ENCODE peak calls at places on chromosomes 12 and 14, in six cellular contexts. One of them, this sample, is unnamed.

GRCh38 chr12:41013921-41014642 is 174.0 kb upstream of the PDZRN4 start:
- DNase-seq in activated CD4-positive, alpha-beta T cell treated with anti-CD3 and anti-CD28 coated beads, Interleukin-2, amount 50 U/mL, for 4 hours: no peak
- DNase-seq in cardiac muscle cell: peak
- DNase-seq in RKO: no peak
- DNase-seq in RPMI7951: no peak
- DNase-seq in activated T-cell treated with anti-CD3 and anti-CD28 coated beads, Interleukin-2, amount 50 U/mL, for 24 hours: no peak
- DNase-seq in this sample: no peak

GRCh38 chr12:67590122-67590795 is 58.3 kb upstream of the DYRK2 start:
- DNase-seq in activated T-cell treated with anti-CD3 and anti-CD28 coated beads, Interleukin-2, amount 50 U/mL, for 24 hours: no peak
- DNase-seq in activated CD4-positive, alpha-beta T cell treated with anti-CD3 and anti-CD28 coated beads, Interleukin-2, amount 50 U/mL, for 4 hours: peak
- DNase-seq in RPMI7951: peak
- DNase-seq in RKO: no peak
- DNase-seq in cardiac muscle cell: no peak
- DNase-seq in this sample: no peak

GRCh38 chr14:38185661-38186060 is 22.0 kb upstream of the SSTR1 start:
- DNase-seq in cardiac muscle cell: no peak
- DNase-seq in RPMI7951: no peak
- DNase-seq in activated T-cell treated with anti-CD3 and anti-CD28 coated beads, Interleukin-2, amount 50 U/mL, for 24 hours: no peak
- DNase-seq in activated CD4-positive, alpha-beta T cell treated with anti-CD3 and anti-CD28 coated beads, Interleukin-2, amount 50 U/mL, for 4 hours: no peak
- DNase-seq in RKO: no peak
- DNase-seq in this sample: no peak

GRCh38 chr14:77040995-77041744 is 12.7 kb upstream of the IRF2BPL start:
- DNase-seq in cardiac muscle cell: no peak
- DNase-seq in RPMI7951: no peak
- DNase-seq in activated CD4-positive, alpha-beta T cell treated with anti-CD3 and anti-CD28 coated beads, Interleukin-2, amount 50 U/mL, for 4 hours: peak
- DNase-seq in RKO: no peak
- DNase-seq in activated T-cell treated with anti-CD3 and anti-CD28 coated beads, Interleukin-2, amount 50 U/mL, for 24 hours: peak
- DNase-seq in this sample: no peak

GRCh38 chr14:101125313-101125712 is 221.8 kb upstream of the RTL1 start:
- DNase-seq in activated CD4-positive, alpha-beta T cell treated with anti-CD3 and anti-CD28 coated beads, Interleukin-2, amount 50 U/mL, for 4 hours: no peak
- DNase-seq in cardiac muscle cell: no peak
- DNase-seq in RKO: no peak
- DNase-seq in activated T-cell treated with anti-CD3 and anti-CD28 coated beads, Interleukin-2, amount 50 U/mL, for 24 hours: no peak
- DNase-seq in RPMI7951: no peak
- DNase-seq in this sample: no peak

GRCh38 chr14:24231263-24232120 is 675 bp downstream of the NEDD8 start:
- DNase-seq in cardiac muscle cell: no peak
- DNase-seq in activated T-cell treated with anti-CD3 and anti-CD28 coated beads, Interleukin-2, amount 50 U/mL, for 24 hours: no peak
- DNase-seq in RKO: peak
- DNase-seq in RPMI7951: no peak
- DNase-seq in activated CD4-positive, alpha-beta T cell treated with anti-CD3 and anti-CD28 coated beads, Interleukin-2, amount 50 U/mL, for 4 hours: no peak
- DNase-seq in this sample: peak

GRCh38 chr12:76623929-76624328 is 64.4 kb upstream of the OSBPL8 start:
- DNase-seq in RKO: peak
- DNase-seq in activated CD4-positive, alpha-beta T cell treated with anti-CD3 and anti-CD28 coated beads, Interleukin-2, amount 50 U/mL, for 4 hours: no peak
- DNase-seq in cardiac muscle cell: peak
- DNase-seq in RPMI7951: peak
- DNase-seq in activated T-cell treated with anti-CD3 and anti-CD28 coated beads, Interleukin-2, amount 50 U/mL, for 24 hours: no peak
- DNase-seq in this sample: no peak

GRCh38 chr12:88310069-88310468 is 168.0 kb downstream of the TMTC3 start:
- DNase-seq in cardiac muscle cell: peak
- DNase-seq in activated CD4-positive, alpha-beta T cell treated with anti-CD3 and anti-CD28 coated beads, Interleukin-2, amount 50 U/mL, for 4 hours: no peak
- DNase-seq in RPMI7951: peak
- DNase-seq in RKO: no peak
- DNase-seq in activated T-cell treated with anti-CD3 and anti-CD28 coated beads, Interleukin-2, amount 50 U/mL, for 24 hours: no peak
- DNase-seq in this sample: no peak

GRCh38 chr14:73784988-73785313 is 66.7 kb upstream of the PTGR2 start:
- DNase-seq in activated CD4-positive, alpha-beta T cell treated with anti-CD3 and anti-CD28 coated beads, Interleukin-2, amount 50 U/mL, for 4 hours: no peak
- DNase-seq in RPMI7951: no peak
- DNase-seq in RKO: no peak
- DNase-seq in activated T-cell treated with anti-CD3 and anti-CD28 coated beads, Interleukin-2, amount 50 U/mL, for 24 hours: no peak
- DNase-seq in cardiac muscle cell: no peak
- DNase-seq in this sample: no peak

GRCh38 chr12:64039285-64039871 is 182.7 kb downstream of the KICS2 start:
- DNase-seq in RPMI7951: peak
- DNase-seq in cardiac muscle cell: peak
- DNase-seq in activated CD4-positive, alpha-beta T cell treated with anti-CD3 and anti-CD28 coated beads, Interleukin-2, amount 50 U/mL, for 4 hours: no peak
- DNase-seq in activated T-cell treated with anti-CD3 and anti-CD28 coated beads, Interleukin-2, amount 50 U/mL, for 24 hours: no peak
- DNase-seq in RKO: no peak
- DNase-seq in this sample: no peak

GRCh38 chr12:124861492-124861891 is 2.2 kb downstream of the SCARB1 start:
- DNase-seq in RKO: no peak
- DNase-seq in cardiac muscle cell: peak
- DNase-seq in activated T-cell treated with anti-CD3 and anti-CD28 coated beads, Interleukin-2, amount 50 U/mL, for 24 hours: no peak
- DNase-seq in RPMI7951: peak
- DNase-seq in activated CD4-positive, alpha-beta T cell treated with anti-CD3 and anti-CD28 coated beads, Interleukin-2, amount 50 U/mL, for 4 hours: no peak
- DNase-seq in this sample: no peak

GRCh38 chr12:6613015-6613775 is 6.0 kb upstream of the CHD4 start:
- DNase-seq in activated CD4-positive, alpha-beta T cell treated with anti-CD3 and anti-CD28 coated beads, Interleukin-2, amount 50 U/mL, for 4 hours: no peak
- DNase-seq in RKO: no peak
- DNase-seq in cardiac muscle cell: peak
- DNase-seq in RPMI7951: peak
- DNase-seq in activated T-cell treated with anti-CD3 and anti-CD28 coated beads, Interleukin-2, amount 50 U/mL, for 24 hours: peak
- DNase-seq in this sample: no peak

GRCh38 chr12:57273516-57273915 is 22.5 kb upstream of the STAC3 start:
- DNase-seq in activated CD4-positive, alpha-beta T cell treated with anti-CD3 and anti-CD28 coated beads, Interleukin-2, amount 50 U/mL, for 4 hours: no peak
- DNase-seq in cardiac muscle cell: no peak
- DNase-seq in activated T-cell treated with anti-CD3 and anti-CD28 coated beads, Interleukin-2, amount 50 U/mL, for 24 hours: no peak
- DNase-seq in RPMI7951: no peak
- DNase-seq in RKO: no peak
- DNase-seq in this sample: no peak

GRCh38 chr12:121770802-121771625 is 22.5 kb downstream of the RHOF start:
- DNase-seq in activated CD4-positive, alpha-beta T cell treated with anti-CD3 and anti-CD28 coated beads, Interleukin-2, amount 50 U/mL, for 4 hours: no peak
- DNase-seq in activated T-cell treated with anti-CD3 and anti-CD28 coated beads, Interleukin-2, amount 50 U/mL, for 24 hours: no peak
- DNase-seq in RKO: no peak
- DNase-seq in RPMI7951: no peak
- DNase-seq in cardiac muscle cell: no peak
- DNase-seq in this sample: no peak

GRCh38 chr14:21199611-21200570 is 44.0 kb upstream of the OR5AU1 start:
- DNase-seq in cardiac muscle cell: no peak
- DNase-seq in activated CD4-positive, alpha-beta T cell treated with anti-CD3 and anti-CD28 coated beads, Interleukin-2, amount 50 U/mL, for 4 hours: no peak
- DNase-seq in RKO: no peak
- DNase-seq in activated T-cell treated with anti-CD3 and anti-CD28 coated beads, Interleukin-2, amount 50 U/mL, for 24 hours: no peak
- DNase-seq in RPMI7951: no peak
- DNase-seq in this sample: no peak

GRCh38 chr12:56041579-56042429 is at the start of gene RPS26:
- DNase-seq in cardiac muscle cell: peak
- DNase-seq in activated CD4-positive, alpha-beta T cell treated with anti-CD3 and anti-CD28 coated beads, Interleukin-2, amount 50 U/mL, for 4 hours: peak
- DNase-seq in activated T-cell treated with anti-CD3 and anti-CD28 coated beads, Interleukin-2, amount 50 U/mL, for 24 hours: peak
- DNase-seq in RPMI7951: peak
- DNase-seq in RKO: peak
- DNase-seq in this sample: peak

GRCh38 chr14:58922211-58922940 is 266.1 kb upstream of the DAAM1 start:
- DNase-seq in activated CD4-positive, alpha-beta T cell treated with anti-CD3 and anti-CD28 coated beads, Interleukin-2, amount 50 U/mL, for 4 hours: no peak
- DNase-seq in RKO: no peak
- DNase-seq in RPMI7951: peak
- DNase-seq in cardiac muscle cell: peak
- DNase-seq in activated T-cell treated with anti-CD3 and anti-CD28 coated beads, Interleukin-2, amount 50 U/mL, for 24 hours: no peak
- DNase-seq in this sample: no peak

GRCh38 chr14:74959596-74960180 is 4.3 kb upstream of the PGF start:
- DNase-seq in RKO: no peak
- DNase-seq in activated T-cell treated with anti-CD3 and anti-CD28 coated beads, Interleukin-2, amount 50 U/mL, for 24 hours: no peak
- DNase-seq in cardiac muscle cell: no peak
- DNase-seq in RPMI7951: no peak
- DNase-seq in activated CD4-positive, alpha-beta T cell treated with anti-CD3 and anti-CD28 coated beads, Interleukin-2, amount 50 U/mL, for 4 hours: no peak
- DNase-seq in this sample: no peak

GRCh38 chr12:117069926-117070900 is 29.0 kb downstream of the TESC start:
- DNase-seq in activated CD4-positive, alpha-beta T cell treated with anti-CD3 and anti-CD28 coated beads, Interleukin-2, amount 50 U/mL, for 4 hours: no peak
- DNase-seq in RKO: no peak
- DNase-seq in RPMI7951: no peak
- DNase-seq in activated T-cell treated with anti-CD3 and anti-CD28 coated beads, Interleukin-2, amount 50 U/mL, for 24 hours: no peak
- DNase-seq in cardiac muscle cell: no peak
- DNase-seq in this sample: no peak

GRCh38 chr12:54145844-54146243 is 42.9 kb downstream of the SMUG1 start:
- DNase-seq in activated T-cell treated with anti-CD3 and anti-CD28 coated beads, Interleukin-2, amount 50 U/mL, for 24 hours: no peak
- DNase-seq in cardiac muscle cell: no peak
- DNase-seq in activated CD4-positive, alpha-beta T cell treated with anti-CD3 and anti-CD28 coated beads, Interleukin-2, amount 50 U/mL, for 4 hours: no peak
- DNase-seq in RKO: no peak
- DNase-seq in RPMI7951: no peak
- DNase-seq in this sample: no peak

GRCh38 chr12:100437038-100437841 is 36.4 kb upstream of the NR1H4 start:
- DNase-seq in cardiac muscle cell: no peak
- DNase-seq in RKO: no peak
- DNase-seq in RPMI7951: no peak
- DNase-seq in activated CD4-positive, alpha-beta T cell treated with anti-CD3 and anti-CD28 coated beads, Interleukin-2, amount 50 U/mL, for 4 hours: no peak
- DNase-seq in activated T-cell treated with anti-CD3 and anti-CD28 coated beads, Interleukin-2, amount 50 U/mL, for 24 hours: no peak
- DNase-seq in this sample: no peak

GRCh38 chr14:72932893-72933292 is 6.6 kb downstream of the DCAF4 start:
- DNase-seq in RKO: no peak
- DNase-seq in activated T-cell treated with anti-CD3 and anti-CD28 coated beads, Interleukin-2, amount 50 U/mL, for 24 hours: no peak
- DNase-seq in activated CD4-positive, alpha-beta T cell treated with anti-CD3 and anti-CD28 coated beads, Interleukin-2, amount 50 U/mL, for 4 hours: no peak
- DNase-seq in RPMI7951: no peak
- DNase-seq in cardiac muscle cell: no peak
- DNase-seq in this sample: no peak

GRCh38 chr12:108367436-108367835 is 28.3 kb upstream of the CMKLR1 start:
- DNase-seq in activated CD4-positive, alpha-beta T cell treated with anti-CD3 and anti-CD28 coated beads, Interleukin-2, amount 50 U/mL, for 4 hours: no peak
- DNase-seq in RKO: no peak
- DNase-seq in activated T-cell treated with anti-CD3 and anti-CD28 coated beads, Interleukin-2, amount 50 U/mL, for 24 hours: no peak
- DNase-seq in RPMI7951: peak
- DNase-seq in cardiac muscle cell: peak
- DNase-seq in this sample: no peak

GRCh38 chr12:56897844-56898341 is 36.3 kb downstream of the SDR9C7 start:
- DNase-seq in activated T-cell treated with anti-CD3 and anti-CD28 coated beads, Interleukin-2, amount 50 U/mL, for 24 hours: no peak
- DNase-seq in RPMI7951: no peak
- DNase-seq in activated CD4-positive, alpha-beta T cell treated with anti-CD3 and anti-CD28 coated beads, Interleukin-2, amount 50 U/mL, for 4 hours: no peak
- DNase-seq in cardiac muscle cell: no peak
- DNase-seq in RKO: peak
- DNase-seq in this sample: no peak

GRCh38 chr14:49553106-49553505 is 33.1 kb downstream of the RPS29 start:
- DNase-seq in activated T-cell treated with anti-CD3 and anti-CD28 coated beads, Interleukin-2, amount 50 U/mL, for 24 hours: no peak
- DNase-seq in RPMI7951: no peak
- DNase-seq in RKO: no peak
- DNase-seq in cardiac muscle cell: no peak
- DNase-seq in activated CD4-positive, alpha-beta T cell treated with anti-CD3 and anti-CD28 coated beads, Interleukin-2, amount 50 U/mL, for 4 hours: no peak
- DNase-seq in this sample: no peak

GRCh38 chr12:107025691-107026090 is 38.7 kb upstream of the MTERF2 start:
- DNase-seq in RKO: no peak
- DNase-seq in activated T-cell treated with anti-CD3 and anti-CD28 coated beads, Interleukin-2, amount 50 U/mL, for 24 hours: no peak
- DNase-seq in cardiac muscle cell: no peak
- DNase-seq in activated CD4-positive, alpha-beta T cell treated with anti-CD3 and anti-CD28 coated beads, Interleukin-2, amount 50 U/mL, for 4 hours: no peak
- DNase-seq in RPMI7951: no peak
- DNase-seq in this sample: no peak

GRCh38 chr14:50941151-50941550 is 3.1 kb downstream of the PYGL start:
- DNase-seq in RKO: no peak
- DNase-seq in cardiac muscle cell: peak
- DNase-seq in activated CD4-positive, alpha-beta T cell treated with anti-CD3 and anti-CD28 coated beads, Interleukin-2, amount 50 U/mL, for 4 hours: no peak
- DNase-seq in RPMI7951: peak
- DNase-seq in activated T-cell treated with anti-CD3 and anti-CD28 coated beads, Interleukin-2, amount 50 U/mL, for 24 hours: no peak
- DNase-seq in this sample: no peak

GRCh38 chr14:95818581-95818980 is 58.1 kb upstream of the TUNAR start:
- DNase-seq in RKO: no peak
- DNase-seq in cardiac muscle cell: no peak
- DNase-seq in activated T-cell treated with anti-CD3 and anti-CD28 coated beads, Interleukin-2, amount 50 U/mL, for 24 hours: no peak
- DNase-seq in activated CD4-positive, alpha-beta T cell treated with anti-CD3 and anti-CD28 coated beads, Interleukin-2, amount 50 U/mL, for 4 hours: no peak
- DNase-seq in RPMI7951: no peak
- DNase-seq in this sample: no peak

GRCh38 chr14:24848427-24848826 is 201.5 kb downstream of the STXBP6 start:
- DNase-seq in RKO: no peak
- DNase-seq in activated CD4-positive, alpha-beta T cell treated with anti-CD3 and anti-CD28 coated beads, Interleukin-2, amount 50 U/mL, for 4 hours: no peak
- DNase-seq in activated T-cell treated with anti-CD3 and anti-CD28 coated beads, Interleukin-2, amount 50 U/mL, for 24 hours: no peak
- DNase-seq in RPMI7951: peak
- DNase-seq in cardiac muscle cell: peak
- DNase-seq in this sample: no peak

GRCh38 chr12:109680521-109681030 is 33.0 kb upstream of the FAM222A start:
- DNase-seq in cardiac muscle cell: no peak
- DNase-seq in activated T-cell treated with anti-CD3 and anti-CD28 coated beads, Interleukin-2, amount 50 U/mL, for 24 hours: no peak
- DNase-seq in activated CD4-positive, alpha-beta T cell treated with anti-CD3 and anti-CD28 coated beads, Interleukin-2, amount 50 U/mL, for 4 hours: no peak
- DNase-seq in RKO: no peak
- DNase-seq in RPMI7951: no peak
- DNase-seq in this sample: no peak

GRCh38 chr14:104894331-104895206 is 29.5 kb downstream of the CEP170B start:
- DNase-seq in activated T-cell treated with anti-CD3 and anti-CD28 coated beads, Interleukin-2, amount 50 U/mL, for 24 hours: peak
- DNase-seq in RKO: no peak
- DNase-seq in activated CD4-positive, alpha-beta T cell treated with anti-CD3 and anti-CD28 coated beads, Interleukin-2, amount 50 U/mL, for 4 hours: no peak
- DNase-seq in RPMI7951: no peak
- DNase-seq in cardiac muscle cell: no peak
- DNase-seq in this sample: no peak

GRCh38 chr14:91230363-91231035 is 14.0 kb downstream of the GPR68 start:
- DNase-seq in RPMI7951: peak
- DNase-seq in activated T-cell treated with anti-CD3 and anti-CD28 coated beads, Interleukin-2, amount 50 U/mL, for 24 hours: no peak
- DNase-seq in cardiac muscle cell: no peak
- DNase-seq in RKO: peak
- DNase-seq in activated CD4-positive, alpha-beta T cell treated with anti-CD3 and anti-CD28 coated beads, Interleukin-2, amount 50 U/mL, for 4 hours: no peak
- DNase-seq in this sample: no peak

GRCh38 chr14:33696165-33696564 is 254.7 kb downstream of the EGLN3 start:
- DNase-seq in RKO: no peak
- DNase-seq in RPMI7951: no peak
- DNase-seq in activated CD4-positive, alpha-beta T cell treated with anti-CD3 and anti-CD28 coated beads, Interleukin-2, amount 50 U/mL, for 4 hours: no peak
- DNase-seq in activated T-cell treated with anti-CD3 and anti-CD28 coated beads, Interleukin-2, amount 50 U/mL, for 24 hours: no peak
- DNase-seq in cardiac muscle cell: no peak
- DNase-seq in this sample: no peak

GRCh38 chr14:96280104-96280503 is 24.1 kb downstream of the BDKRB1 start:
- DNase-seq in activated T-cell treated with anti-CD3 and anti-CD28 coated beads, Interleukin-2, amount 50 U/mL, for 24 hours: no peak
- DNase-seq in RPMI7951: no peak
- DNase-seq in activated CD4-positive, alpha-beta T cell treated with anti-CD3 and anti-CD28 coated beads, Interleukin-2, amount 50 U/mL, for 4 hours: no peak
- DNase-seq in RKO: no peak
- DNase-seq in cardiac muscle cell: no peak
- DNase-seq in this sample: no peak

GRCh38 chr12:26032719-26033241 is 74.3 kb downstream of the RASSF8 start:
- DNase-seq in activated CD4-positive, alpha-beta T cell treated with anti-CD3 and anti-CD28 coated beads, Interleukin-2, amount 50 U/mL, for 4 hours: no peak
- DNase-seq in RKO: no peak
- DNase-seq in RPMI7951: peak
- DNase-seq in activated T-cell treated with anti-CD3 and anti-CD28 coated beads, Interleukin-2, amount 50 U/mL, for 24 hours: no peak
- DNase-seq in cardiac muscle cell: peak
- DNase-seq in this sample: no peak